ENCODE peak calls at places on chromosomes 3 and 15, in eight cellular contexts. T is foreskin fibroblast, R is HCT116, B is fibroblast of the aortic adventitia, M is epithelial cell of esophagus, G is endothelial cell, O is pancreas, D is left lung. Z is an unnamed sample.
A peak's percentile ranks its signal among the peaks of the same experiment; 100 is the strongest.

GRCh38 chr3:190044974-190045373 is 75.7 kb downstream of the P3H2 start:
- DNase-seq in D (no peak), B (no peak), G (no peak), T (no peak), M (no peak), O (no peak), R (no peak), Z (no peak)

GRCh38 chr3:175357758-175358157 is 498.6 kb downstream of the NAALADL2 start:
- DNase-seq in O (no peak), G (no peak), D (no peak), T (peak; percentile 29), M (no peak), R (no peak), B (no peak), Z (no peak)

GRCh38 chr15:27092404-27092803 is 121.4 kb downstream of the GABRG3 start:
- DNase-seq in D (no peak), O (no peak), T (no peak), M (no peak), G (no peak), R (no peak), B (no peak), Z (no peak)

GRCh38 chr15:95561463-95561862 is 769.0 kb upstream of the NR2F2 start:
- DNase-seq in O (no peak), R (no peak), M (no peak), D (no peak), G (no peak), T (peak; percentile 12), B (peak; percentile 30), Z (no peak)

GRCh38 chr3:184345678-184346144 is 8.3 kb downstream of the FAM131A start:
- DNase-seq in G (peak; percentile 58), O (peak; percentile 64), R (peak; percentile 80), B (peak; percentile 51), M (peak; percentile 79), T (peak; percentile 87), D (peak; percentile 75), Z (no peak)

GRCh38 chr15:83110361-83110760 is 2.9 kb downstream of the TM6SF1 start:
- DNase-seq in B (no peak), T (no peak), O (no peak), D (no peak), R (no peak), G (no peak), M (no peak), Z (no peak)

GRCh38 chr15:27679621-27680521 is 419.2 kb downstream of the OCA2 start:
- DNase-seq in B (no peak), O (no peak), T (no peak), R (no peak), G (no peak), M (no peak), D (no peak), Z (no peak)

GRCh38 chr15:77495806-77496589 is 75.3 kb downstream of the HMG20A start:
- DNase-seq in G (peak; percentile 62), T (peak; percentile 29), B (no peak), M (no peak), O (no peak), D (no peak), R (no peak), Z (no peak)

GRCh38 chr3:128426128-128426921 is 40.4 kb downstream of the DNAJB8 start:
- DNase-seq in R (no peak), G (peak; percentile 84), B (peak; percentile 12), O (peak; percentile 68), T (peak; percentile 67), D (peak; percentile 44), M (peak; percentile 27), Z (no peak)

GRCh38 chr3:47440131-47440530 is 35.6 kb downstream of the SCAP start:
- DNase-seq in O (peak; percentile 6), B (no peak), R (no peak), M (peak; percentile 32), D (no peak), G (no peak), T (peak; percentile 41), Z (no peak)

GRCh38 chr3:178302966-178303930 is 233.0 kb upstream of the KCNMB2 start:
- DNase-seq in M (peak; percentile 4), B (peak; percentile 23), R (no peak), G (no peak), T (no peak), D (no peak), O (no peak), Z (no peak)

GRCh38 chr3:9088431-9089353 is 125.4 kb upstream of the RAD18 start:
- DNase-seq in D (peak; percentile 63), B (peak; percentile 92), G (no peak), M (peak; percentile 78), R (no peak), O (peak; percentile 74), T (peak; percentile 33), Z (no peak)

GRCh38 chr3:115833074-115833473 is 209.8 kb downstream of the GAP43 start:
- DNase-seq in M (no peak), O (no peak), G (no peak), T (peak; percentile 27), D (no peak), R (no peak), B (peak; percentile 44), Z (no peak)

GRCh38 chr3:194387276-194387675 is 11.8 kb downstream of the GP5 start:
- DNase-seq in M (no peak), D (no peak), O (no peak), T (no peak), G (no peak), B (no peak), R (no peak), Z (no peak)

GRCh38 chr15:98649996-98650870 is 1.9 kb downstream of the IGF1R start:
- DNase-seq in B (peak; percentile 51), G (peak; percentile 39), O (peak; percentile 57), M (no peak), R (no peak), T (peak; percentile 60), D (peak; percentile 53), Z (no peak)

GRCh38 chr3:37194533-37194932 is 20.2 kb upstream of the LRRFIP2 start:
- DNase-seq in B (no peak), T (no peak), O (no peak), G (no peak), D (no peak), M (no peak), R (no peak), Z (no peak)

GRCh38 chr3:184417619-184418327 is 37.9 kb downstream of the CHRD start:
- DNase-seq in T (peak; percentile 82), G (peak; percentile 75), O (peak; percentile 78), M (peak; percentile 73), R (peak; percentile 52), D (peak; percentile 69), B (peak; percentile 64), Z (peak; percentile 77)

GRCh38 chr3:58452176-58452575 is 18.5 kb upstream of the PDHB start:
- DNase-seq in O (no peak), B (no peak), R (no peak), M (no peak), G (no peak), T (no peak), D (no peak), Z (no peak)

GRCh38 chr3:57161915-57162314 is 3.2 kb downstream of the IL17RD start:
- DNase-seq in T (no peak), D (no peak), O (no peak), G (no peak), R (no peak), M (no peak), B (no peak), Z (no peak)

GRCh38 chr3:53092942-53093341 is 37.3 kb downstream of the RFT1 start:
- DNase-seq in M (no peak), R (no peak), T (no peak), D (no peak), O (no peak), G (no peak), B (no peak), Z (no peak)

DNA sequence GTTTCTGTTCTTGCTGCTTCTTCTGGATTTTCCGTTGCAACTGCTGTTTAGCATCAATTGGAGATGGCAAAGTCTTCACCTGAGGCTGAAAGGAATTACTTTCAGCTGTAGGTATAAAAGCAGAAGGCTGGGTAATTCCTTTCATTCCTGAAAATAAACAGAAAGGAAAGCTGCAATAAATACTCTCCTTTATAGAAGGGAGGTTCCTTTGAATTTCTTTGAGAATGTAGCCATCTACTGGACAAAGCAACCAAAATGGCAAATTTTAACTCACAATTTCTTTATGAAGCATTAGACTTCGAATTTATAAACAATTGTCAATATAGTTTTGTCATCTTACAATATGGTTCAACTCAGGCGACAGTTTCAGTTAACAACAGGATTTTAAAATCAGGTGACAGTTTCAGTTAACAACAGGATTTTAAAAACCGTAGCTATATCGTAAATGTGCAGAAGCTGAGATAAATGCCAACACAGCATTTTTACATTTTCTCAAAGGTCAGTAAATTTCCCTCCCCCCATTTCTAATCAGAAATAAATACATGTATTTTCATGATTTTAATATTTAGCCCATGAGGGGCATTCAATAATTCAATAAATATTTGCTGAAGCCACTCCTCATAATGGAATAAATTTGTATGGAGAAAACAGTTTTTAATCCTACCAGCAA is 105.0 kb upstream of the NEDD4 start:
- DNase-seq in T (peak; percentile 12), R (no peak), O (no peak), B (peak; percentile 7), D (no peak), M (no peak), G (no peak), Z (no peak)
- TF ChIP-seq CTCF in T (no peak), R (no peak), O (no peak), B (no peak), D (no peak), M (no peak), G (no peak), Z (no peak)

GRCh38 chr15:58043192-58043903 is 22.2 kb downstream of the ALDH1A2 start:
- DNase-seq in M (peak; percentile 55), B (peak; percentile 60), R (peak; percentile 29), D (no peak), O (peak; percentile 47), G (peak; percentile 28), T (peak; percentile 66), Z (no peak)
- TF ChIP-seq CTCF in M (peak; percentile 65), B (peak; percentile 76), R (peak; percentile 76), D (peak; percentile 54), O (peak; percentile 29), G (peak; percentile 60), T (peak; percentile 69), Z (peak; percentile 83)

GRCh38 chr3:139263798-139264197 is 80.0 kb upstream of the MRPS22 start:
- DNase-seq in R (no peak), T (no peak), O (no peak), G (no peak), D (no peak), B (no peak), M (no peak), Z (no peak)
- TF ChIP-seq CTCF in R (no peak), T (no peak), O (no peak), G (no peak), D (no peak), B (no peak), M (no peak), Z (no peak)

GRCh38 chr15:94336817-94337537 is 105.6 kb downstream of the MCTP2 start:
- DNase-seq in B (no peak), G (no peak), M (no peak), T (no peak), D (no peak), R (no peak), O (no peak), Z (no peak)

GRCh38 chr15:94331731-94332130 is 100.4 kb downstream of the MCTP2 start:
- DNase-seq in D (no peak), B (no peak), T (no peak), O (no peak), M (no peak), G (no peak), R (no peak), Z (no peak)

DNA sequence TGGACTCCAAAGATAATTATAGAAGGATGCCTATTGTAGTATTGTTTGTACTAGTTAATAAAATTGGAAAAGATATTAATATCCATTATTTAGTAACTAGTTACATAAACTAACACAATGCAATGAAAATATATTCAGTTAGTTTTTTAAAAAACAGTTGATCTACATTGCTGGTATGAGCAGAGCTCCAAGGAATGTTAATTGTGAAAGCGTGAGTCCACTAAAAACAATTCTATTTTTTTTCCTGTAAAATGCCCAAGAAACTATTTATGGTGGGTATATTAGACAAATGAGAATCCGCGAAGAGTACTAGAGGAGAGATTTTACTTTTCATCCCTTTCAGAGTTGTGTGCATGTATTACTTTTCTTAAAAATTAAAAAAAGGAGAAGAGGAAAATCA is 104.3 kb downstream of the MCTP2 start:
- DNase-seq in D (no peak), O (no peak), T (peak; percentile 14), M (no peak), R (no peak), B (no peak), G (no peak), Z (no peak)
- TF ChIP-seq CTCF in D (no peak), O (no peak), T (no peak), M (no peak), R (no peak), B (no peak), G (no peak), Z (no peak)

Z was measured in CD14-positive monocyte.